ENCODE peak calls at places on chromosome 20, in nine cellular contexts. N, T, S, Q, W, K, E, A and Z are unnamed samples.
A peak's percentile ranks its signal among the peaks of the same experiment; 100 is the strongest.

GRCh38 chr20:44589522-44589921 is 7.1 kb downstream of the PKIG start:
- DNase-seq in N (no peak), T (no peak), S (no peak), Q (peak; percentile 52), W (no peak), K (no peak), E (no peak), A (no peak), Z (no peak)

GRCh38 chr20:38692436-38693411 is 31.6 kb upstream of the SLC32A1 start:
- DNase-seq in N (no peak), T (no peak), S (no peak), Q (peak; percentile 56), W (peak; percentile 92), K (peak; percentile 62), E (no peak), A (no peak), Z (peak; percentile 20)

GRCh38 chr20:8646026-8646425 is 422.9 kb upstream of the PLCB4 start:
- DNase-seq in N (no peak), T (no peak), S (no peak), Q (peak; percentile 65), W (no peak), K (no peak), E (no peak), A (no peak), Z (peak; percentile 50)

GRCh38 chr20:38617011-38617829 is 15.6 kb downstream of the ARHGAP40 start:
- DNase-seq in N (peak; percentile 61), T (no peak), S (no peak), Q (peak; percentile 79), W (no peak), K (no peak), E (no peak), A (no peak), Z (no peak)

GRCh38 chr20:37413354-37413753 is 67.4 kb downstream of the SRC start:
- DNase-seq in N (no peak), T (no peak), S (no peak), Q (no peak), W (no peak), K (no peak), E (no peak), A (no peak), Z (no peak)

GRCh38 chr20:7742479-7742878 is 197.8 kb downstream of the HAO1 start:
- DNase-seq in N (no peak), T (no peak), S (no peak), Q (peak; percentile 89), W (no peak), K (peak; percentile 49), E (no peak), A (no peak), Z (no peak)

GRCh38 chr20:60054716-60055371 is 96.6 kb downstream of the CDH26 start:
- DNase-seq in N (no peak), T (no peak), S (no peak), Q (no peak), W (no peak), K (no peak), E (no peak), A (no peak), Z (no peak)

GRCh38 chr20:22584922-22585785 is 782 bp upstream of the FOXA2 start:
- DNase-seq in N (no peak), T (peak; percentile 78), S (no peak), Q (no peak), W (peak; percentile 18), K (peak; percentile 73), E (no peak), A (no peak), Z (no peak)

GRCh38 chr20:8996817-8997512 is 71.9 kb upstream of the PLCB4 start:
- DNase-seq in N (no peak), T (no peak), S (no peak), Q (no peak), W (no peak), K (no peak), E (no peak), A (no peak), Z (no peak)

GRCh38 chr20:58523072-58523681 is 8.0 kb upstream of the APCDD1L start:
- DNase-seq in N (no peak), T (no peak), S (no peak), Q (peak; percentile 95), W (no peak), K (no peak), E (no peak), A (no peak), Z (no peak)

GRCh38 chr20:58388882-58389323 is at the start of gene VAPB:
- DNase-seq in N (peak; percentile 93), T (peak; percentile 98), S (peak; percentile 93), Q (peak; percentile 92), W (peak; percentile 98), K (peak; percentile 95), E (peak; percentile 92), A (peak; percentile 95), Z (peak; percentile 95)

GRCh38 chr20:44413575-44414345 is 58.3 kb downstream of the HNF4A start:
- DNase-seq in N (no peak), T (no peak), S (no peak), Q (no peak), W (no peak), K (no peak), E (no peak), A (no peak), Z (no peak)

GRCh38 chr20:50514035-50514337 is 3.8 kb downstream of the PTPN1 start:
- DNase-seq in N (no peak), T (no peak), S (no peak), Q (no peak), W (no peak), K (no peak), E (no peak), A (no peak), Z (no peak)

GRCh38 chr20:50516180-50516934 is 6.2 kb downstream of the PTPN1 start:
- DNase-seq in N (no peak), T (no peak), S (no peak), Q (no peak), W (no peak), K (no peak), E (no peak), A (no peak), Z (no peak)

GRCh38 chr20:50515471-50516106 is 5.4 kb downstream of the PTPN1 start:
- DNase-seq in N (no peak), T (no peak), S (no peak), Q (peak; percentile 50), W (no peak), K (no peak), E (no peak), A (no peak), Z (no peak)

GRCh38 chr20:50513169-50514034 is 3.2 kb downstream of the PTPN1 start:
- DNase-seq in N (no peak), T (no peak), S (no peak), Q (peak; percentile 85), W (no peak), K (no peak), E (no peak), A (no peak), Z (no peak)

GRCh38 chr20:50514750-50515149 is 4.6 kb downstream of the PTPN1 start:
- DNase-seq in N (no peak), T (no peak), S (no peak), Q (no peak), W (no peak), K (no peak), E (no peak), A (no peak), Z (no peak)
- H3K27ac ChIP-seq in N (no peak overlapping the region), T (no peak overlapping the region), S (peak overlapping the region; percentile 99), Q (no peak overlapping the region), W (no peak overlapping the region), K (no peak overlapping the region), E (peak overlapping the region; percentile 66), A (peak overlapping the region; percentile 77), Z (no peak overlapping the region)

GRCh38 chr20:6698723-6699122 is 68.8 kb upstream of the BMP2 start:
- DNase-seq in N (no peak), T (no peak), S (no peak), Q (no peak), W (no peak), K (no peak), E (no peak), A (no peak), Z (no peak)

GRCh38 chr20:6697228-6697972 is 70.1 kb upstream of the BMP2 start:
- DNase-seq in N (no peak), T (no peak), S (no peak), Q (no peak), W (no peak), K (no peak), E (no peak), A (no peak), Z (no peak)

GRCh38 chr20:6699931-6700562 is 67.4 kb upstream of the BMP2 start:
- DNase-seq in N (no peak), T (no peak), S (no peak), Q (no peak), W (no peak), K (no peak), E (no peak), A (no peak), Z (no peak)

GRCh38 chr20:6696001-6696400 is 71.5 kb upstream of the BMP2 start:
- DNase-seq in N (no peak), T (no peak), S (no peak), Q (no peak), W (no peak), K (no peak), E (no peak), A (no peak), Z (no peak)

GRCh38 chr20:6698056-6698455 is 69.4 kb upstream of the BMP2 start:
- DNase-seq in N (no peak), T (no peak), S (no peak), Q (peak; percentile 45), W (no peak), K (no peak), E (no peak), A (no peak), Z (no peak)
- H3K4me1 ChIP-seq in N (no peaks in the 10 kb centered on the region), T (peaks cover 38% of the 10 kb centered on the region), S (no peaks in the 10 kb centered on the region), Q (no peaks in the 10 kb centered on the region), W (peaks cover 16% of the 10 kb centered on the region), K (peaks cover 39% of the 10 kb centered on the region), E (no peaks in the 10 kb centered on the region), A (no peaks in the 10 kb centered on the region), Z (peaks cover 12% of the 10 kb centered on the region)

DNA sequence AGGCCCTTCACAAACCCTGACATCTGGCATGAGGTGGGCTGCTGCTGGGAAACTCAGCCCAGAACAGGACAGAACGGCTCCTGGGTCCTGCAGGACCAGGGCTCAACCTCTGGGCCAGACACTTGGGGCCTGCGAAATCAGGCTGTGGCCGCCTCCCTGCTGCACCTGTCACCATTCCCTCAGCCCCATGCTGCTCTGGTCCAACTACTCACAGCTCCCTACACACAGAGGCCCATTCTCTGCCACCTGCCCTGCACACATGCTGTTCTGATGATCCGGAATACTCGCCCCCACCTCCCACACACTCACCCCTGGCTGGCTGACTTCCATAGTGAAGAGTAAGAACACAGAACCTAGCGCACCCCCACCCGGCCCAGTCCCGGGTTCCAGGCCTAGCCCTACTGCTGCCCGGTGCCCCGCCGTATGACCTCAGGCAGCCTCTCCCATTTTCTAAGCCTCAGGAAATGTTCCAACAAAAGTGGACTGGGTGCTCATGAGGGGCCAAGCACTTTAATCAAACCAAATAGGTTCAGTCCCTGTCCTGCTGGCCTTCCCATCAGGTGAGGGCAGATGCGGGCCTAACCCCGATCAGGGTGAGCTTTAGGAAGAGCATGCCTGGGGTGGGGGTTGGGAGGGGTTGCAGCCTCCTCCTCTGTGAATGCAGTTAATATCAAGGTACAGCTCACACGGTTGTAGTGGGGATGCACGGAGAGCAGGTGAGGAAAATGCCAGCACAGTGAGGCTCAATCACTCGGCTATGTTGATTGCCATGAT is 3.9 kb downstream of the PEDS1 start:
- DNase-seq in N (no peak), T (no peak), S (peak; percentile 83), Q (no peak), W (no peak), K (peak; percentile 80), E (no peak), A (peak; percentile 63), Z (no peak)
- H3K27ac ChIP-seq in N (peak overlapping the region; percentile 90), T (peak overlapping the region; percentile 24), S (peak overlapping the region; percentile 91), Q (no peak overlapping the region), W (no peak overlapping the region), K (peak overlapping the region; percentile 89), E (no peak overlapping the region), A (peak overlapping the region; percentile 96), Z (no peak overlapping the region)

GRCh38 chr20:35404614-35405259 is 7.0 kb downstream of the UQCC1 start:
- DNase-seq in N (no peak), T (no peak), S (no peak), Q (no peak), W (no peak), K (no peak), E (no peak), A (no peak), Z (no peak)
- H3K4me1 ChIP-seq in N (no peaks in the 10 kb centered on the region), T (no peaks in the 10 kb centered on the region), S (no peaks in the 10 kb centered on the region), Q (no peaks in the 10 kb centered on the region), W (no peaks in the 10 kb centered on the region), K (no peaks in the 10 kb centered on the region), E (no peaks in the 10 kb centered on the region), A (no peaks in the 10 kb centered on the region), Z (no peaks in the 10 kb centered on the region)